ENCODE peak calls at places on chromosomes 16 and 17, in four cellular contexts. N is stimulated activated CD8-positive, alpha-beta memory T cell treated with anti-CD3 and anti-CD28 coated beads, Interleukin-2, amount 100 ng/mL, for 1 hour; K is NCI-H2081; Q is activated T-helper 9 cell treated with anti-CD3 and anti-CD28 coated beads, Interleukin-2, amount 50 U/mL, for 16 hours. S is an unnamed sample.

GRCh38 chr17:48995871-48996695 is 1.1 kb upstream of the IGF2BP1 start:
- DNase-seq in N (no peak), K (no peak), Q (no peak), S (no peak)

GRCh38 chr17:78258323-78259229 is 27.1 kb downstream of the TMEM235 start:
- DNase-seq in N (peak), Q (peak), K (peak), S (peak)

GRCh38 chr16:23131841-23132576 is 17.2 kb downstream of the USP31 start:
- DNase-seq in N (no peak), Q (no peak), K (no peak), S (peak)

GRCh38 chr17:10771142-10771541 is 32.8 kb downstream of the TMEM238L start:
- DNase-seq in N (no peak), K (no peak), Q (no peak), S (no peak)

GRCh38 chr17:51590071-51590470 is 329.7 kb downstream of the UTP18 start:
- DNase-seq in K (no peak), Q (no peak), N (no peak), S (no peak)

GRCh38 chr16:73054732-73055481 is 7.0 kb upstream of the ZFHX3 start:
- DNase-seq in Q (no peak), K (no peak), N (no peak), S (peak)

GRCh38 chr17:338442-339192 is 14.0 kb downstream of the RPH3AL start:
- DNase-seq in K (no peak), N (no peak), Q (no peak), S (no peak)

GRCh38 chr16:67995423-67995822 is 3.9 kb downstream of the DPEP2 start:
- DNase-seq in K (no peak), Q (no peak), N (no peak), S (no peak)

GRCh38 chr17:53490447-53490968 is 332.2 kb upstream of the KIF2B start:
- DNase-seq in Q (no peak), N (no peak), K (no peak), S (no peak)

GRCh38 chr17:34452769-34453168 is 89.7 kb upstream of the CCL1 start:
- DNase-seq in N (no peak), K (no peak), Q (no peak), S (no peak)

GRCh38 chr16:88374736-88375135 is 8.0 kb upstream of the ZNF469 start:
- DNase-seq in N (no peak), K (no peak), Q (no peak), S (no peak)

GRCh38 chr17:32288600-32288999 is 23.0 kb downstream of the RHBDL3 start:
- DNase-seq in Q (no peak), N (no peak), K (no peak), S (no peak)

GRCh38 chr17:13751485-13751793 is 149.7 kb upstream of the HS3ST3A1 start:
- DNase-seq in K (no peak), Q (no peak), N (no peak), S (no peak)

GRCh38 chr16:14057878-14058382 is 13.2 kb upstream of the MRTFB start:
- DNase-seq in N (no peak), K (no peak), Q (no peak), S (no peak)